ENCODE peak calls at places on chromosomes 1 and 21, in six cellular contexts. L is A549, A is WERI-Rb-1, R is left ventricle myocardium inferior, H is caudate nucleus, N is aorta. Y is an unnamed sample.
A peak's percentile ranks its signal among the peaks of the same experiment; 100 is the strongest.

GRCh38 chr1:71222668-71223067 is 141.8 kb upstream of the ZRANB2 start:
- DNase-seq in H (no peak), L (no peak), N (no peak), A (no peak), R (no peak), Y (no peak)

GRCh38 chr21:42531771-42532170 is 18.1 kb downstream of the SLC37A1 start:
- DNase-seq in N (no peak), R (no peak), A (no peak), H (no peak), L (no peak), Y (no peak)

GRCh38 chr1:177091036-177091435 is 73.5 kb downstream of the ASTN1 start:
- DNase-seq in R (no peak), H (no peak), N (no peak), A (no peak), L (no peak), Y (no peak)

GRCh38 chr1:230821346-230821745 is 47.0 kb downstream of the C1orf198 start:
- DNase-seq in N (no peak), H (no peak), L (no peak), R (no peak), A (no peak), Y (no peak)

GRCh38 chr1:63955746-63956145 is 181.9 kb downstream of the ROR1 start:
- DNase-seq in R (no peak), H (no peak), L (no peak), A (no peak), N (no peak), Y (no peak)

GRCh38 chr1:244735404-244735803 is 82.5 kb downstream of the DESI2 start:
- DNase-seq in H (no peak), A (peak; percentile 46), N (no peak), R (no peak), L (no peak), Y (peak; percentile 36)

GRCh38 chr1:226695335-226695900 is 43.7 kb downstream of the ITPKB start:
- DNase-seq in H (no peak), N (no peak), L (no peak), A (no peak), R (no peak), Y (no peak)

GRCh38 chr1:4379451-4380175 is 274.8 kb upstream of the AJAP1 start:
- DNase-seq in R (no peak), N (no peak), H (no peak), L (no peak), A (no peak), Y (no peak)

GRCh38 chr1:243179714-243180113 is 75.4 kb downstream of the CEP170 start:
- DNase-seq in N (no peak), A (no peak), L (no peak), R (no peak), H (no peak), Y (no peak)

GRCh38 chr1:98090351-98090750 is 169.5 kb upstream of the DPYD start:
- DNase-seq in H (no peak), L (peak; percentile 1), N (no peak), A (no peak), R (no peak), Y (no peak)

GRCh38 chr1:185396126-185396525 is 79.1 kb upstream of the IVNS1ABP start:
- DNase-seq in R (no peak), L (no peak), N (no peak), H (no peak), A (no peak), Y (no peak)

GRCh38 chr1:210250665-210250997 is 18.0 kb downstream of the SERTAD4 start:
- DNase-seq in H (peak; percentile 44), R (no peak), L (peak; percentile 24), N (peak; percentile 68), A (peak; percentile 94), Y (no peak)

GRCh38 chr1:104235141-104235540 is 485.4 kb downstream of the AMY1C start:
- DNase-seq in H (no peak), N (no peak), L (no peak), R (no peak), A (no peak), Y (no peak)

GRCh38 chr1:40612345-40612831 is 53.1 kb downstream of the RIMS3 start:
- DNase-seq in N (peak; percentile 72), A (peak; percentile 72), L (peak; percentile 54), R (no peak), H (peak; percentile 66), Y (no peak)

GRCh38 chr1:166813508-166814223 is 25.6 kb upstream of the POGK start:
- DNase-seq in H (no peak), N (no peak), A (no peak), L (no peak), R (no peak), Y (no peak)

GRCh38 chr1:29465755-29466154 is 229.4 kb downstream of the PTPRU start:
- DNase-seq in H (no peak), N (no peak), L (no peak), R (no peak), A (no peak), Y (no peak)

GRCh38 chr21:45917241-45917640 is 64.3 kb upstream of the COL6A1 start:
- DNase-seq in N (no peak), H (no peak), A (no peak), R (no peak), L (no peak), Y (no peak)

GRCh38 chr1:77218477-77219165 is 609 bp downstream of the PIGK start:
- DNase-seq in H (peak; percentile 6), L (no peak), N (no peak), A (no peak), R (no peak), Y (no peak)

GRCh38 chr1:62688687-62689085 is 500 bp upstream of the DOCK7 start:
- DNase-seq in R (no peak), A (no peak), H (peak; percentile 62), L (no peak), N (no peak), Y (no peak)

GRCh38 chr1:34984435-34985062 is 598 bp downstream of the TMEM35B start:
- DNase-seq in L (no peak), A (peak; percentile 68), R (peak; percentile 39), H (peak; percentile 58), N (peak; percentile 75), Y (no peak)

GRCh38 chr1:12697406-12697805 is 18.5 kb upstream of the AADACL3 start:
- DNase-seq in L (no peak), N (no peak), H (no peak), R (no peak), A (no peak), Y (no peak)

GRCh38 chr1:224183591-224184312 is 712 bp downstream of the DEGS1 start:
- DNase-seq in R (peak; percentile 53), H (peak; percentile 81), A (peak; percentile 28), L (peak; percentile 53), N (peak; percentile 76), Y (no peak)

GRCh38 chr1:218068241-218068640 is 216.9 kb upstream of the RRP15 start:
- DNase-seq in H (no peak), N (no peak), A (no peak), R (no peak), L (no peak), Y (no peak)

GRCh38 chr1:3352084-3352951 is 102.1 kb upstream of the ARHGEF16 start:
- DNase-seq in R (no peak), A (peak; percentile 65), N (peak; percentile 80), L (no peak), H (no peak), Y (no peak)

GRCh38 chr1:15452866-15453571 is 3.5 kb upstream of the CELA2A start:
- DNase-seq in A (no peak), L (no peak), N (no peak), H (no peak), R (no peak), Y (no peak)

GRCh38 chr21:31176080-31176551 is 137.8 kb upstream of the KRTAP19-8 start:
- DNase-seq in R (no peak), N (no peak), H (no peak), A (no peak), L (no peak), Y (no peak)

GRCh38 chr21:31172328-31172727 is 134.1 kb upstream of the KRTAP19-8 start:
- DNase-seq in L (no peak), R (no peak), A (no peak), N (no peak), H (no peak), Y (no peak)

GRCh38 chr21:31176725-31177124 is 138.4 kb upstream of the KRTAP19-8 start:
- DNase-seq in L (no peak), N (no peak), H (no peak), R (no peak), A (no peak), Y (no peak)

GRCh38 chr21:31173881-31174555 is 135.7 kb upstream of the KRTAP19-8 start:
- DNase-seq in L (no peak), A (no peak), N (peak; percentile 64), R (peak; percentile 38), H (peak; percentile 49), Y (no peak)
- H3K27ac ChIP-seq in L (no peak overlapping the region), A (no peak overlapping the region), N (no peak overlapping the region), R (peak overlapping the region; percentile 58), H (no peak overlapping the region), Y (no peak overlapping the region)

DNA sequence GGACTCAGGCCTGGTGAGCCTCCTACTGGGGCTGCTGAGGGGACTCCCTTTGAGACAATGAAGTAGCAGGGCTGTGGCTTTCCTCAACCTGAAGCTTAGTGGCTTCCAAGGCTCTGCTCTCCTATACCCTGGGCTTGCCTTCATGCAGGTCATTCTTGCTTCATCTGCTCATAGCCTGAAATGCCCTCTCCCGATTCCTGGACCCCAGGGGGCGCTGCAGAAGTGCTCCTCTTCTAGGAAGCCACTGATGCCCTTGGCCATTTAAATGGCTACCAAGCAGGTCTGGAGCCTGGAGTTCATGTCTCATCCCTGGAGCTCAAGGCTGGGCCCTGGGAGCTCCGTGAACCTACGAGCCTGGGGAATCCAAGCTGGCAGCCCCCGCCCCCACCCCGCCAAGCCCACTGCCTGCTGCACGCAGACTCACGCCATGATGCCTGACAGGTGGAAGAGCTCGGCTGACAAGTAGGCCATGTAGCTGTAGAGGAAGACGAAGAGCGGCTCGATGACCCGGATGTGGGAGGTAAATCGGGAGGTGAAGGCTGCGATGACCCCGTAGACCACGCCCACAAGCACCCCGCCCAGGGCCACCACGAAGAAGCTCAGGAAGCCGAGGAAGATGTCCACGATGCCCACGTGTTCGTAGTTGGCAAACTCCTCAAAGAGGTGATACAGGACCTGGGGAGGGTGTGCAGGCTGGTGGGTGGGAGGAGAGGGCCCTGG is 45.7 kb downstream of the SLC9A1 start:
- DNase-seq in R (no peak), L (peak; percentile 23), H (no peak), A (peak; percentile 50), N (no peak), Y (no peak)
- H3K27ac ChIP-seq in R (no peak overlapping the region), L (no peak overlapping the region), H (no peak overlapping the region), A (no peak overlapping the region), N (no peak overlapping the region), Y (no peak overlapping the region)

GRCh38 chr1:6638226-6638625 is 13.6 kb downstream of the THAP3 start:
- DNase-seq in N (peak; percentile 94), A (no peak), L (no peak), R (peak; percentile 87), H (peak; percentile 35), Y (no peak)
- H3K27ac ChIP-seq in N (peak overlapping the region; percentile 7), A (no peak overlapping the region), L (no peak overlapping the region), R (peak overlapping the region; percentile 55), H (no peak overlapping the region), Y (no peak overlapping the region)

GRCh38 chr1:51712590-51712989 is 95.7 kb downstream of the OSBPL9 start:
- DNase-seq in A (no peak), R (no peak), H (no peak), L (no peak), N (no peak), Y (no peak)

GRCh38 chr1:51714374-51715019 is 97.6 kb downstream of the OSBPL9 start:
- DNase-seq in A (no peak), R (no peak), L (no peak), H (no peak), N (no peak), Y (no peak)

GRCh38 chr1:51705035-51705434 is 88.1 kb downstream of the OSBPL9 start:
- DNase-seq in N (no peak), L (no peak), H (no peak), A (no peak), R (no peak), Y (no peak)

GRCh38 chr1:51708911-51709760 is 92.2 kb downstream of the OSBPL9 start:
- DNase-seq in R (no peak), L (no peak), H (no peak), N (no peak), A (no peak), Y (no peak)

GRCh38 chr1:51709951-51710350 is 93.1 kb downstream of the OSBPL9 start:
- DNase-seq in L (no peak), H (no peak), A (no peak), N (no peak), R (no peak), Y (no peak)
- H3K27ac ChIP-seq in L (no peak overlapping the region), H (no peak overlapping the region), A (no peak overlapping the region), N (no peak overlapping the region), R (no peak overlapping the region), Y (no peak overlapping the region)